ENCODE peak calls at places on chromosomes 11 and 22, in six cellular contexts. J is AG10803, C is fibroblast of lung, Q is GM23338, I is Caco-2, M is GM10248. H is an unnamed sample.

GRCh38 chr22:33180371-33180770 is 122.2 kb upstream of the SYN3 start:
- DNase-seq in J (peak), M (no peak), C (no peak), Q (no peak), I (no peak), H (no peak)

GRCh38 chr22:27991586-27992293 is 72.7 kb upstream of the PITPNB start:
- DNase-seq in I (peak), C (no peak), J (no peak), Q (no peak), M (no peak), H (no peak)

GRCh38 chr11:103326070-103326794 is 217.0 kb downstream of the DYNC2H1 start:
- DNase-seq in C (peak), J (peak), I (peak), M (peak), Q (peak), H (peak)

GRCh38 chr11:132430352-132431091 is 1060.1 kb downstream of the NTM start:
- DNase-seq in Q (no peak), M (no peak), J (peak), C (peak), I (no peak), H (no peak)

GRCh38 chr11:35135222-35135621 is 3.7 kb upstream of the CD44 start:
- DNase-seq in Q (no peak), I (no peak), C (no peak), J (peak), M (no peak), H (no peak)

GRCh38 chr11:13928566-13929251 is 33.8 kb upstream of the SPON1 start:
- DNase-seq in M (no peak), C (peak), J (peak), Q (no peak), I (no peak), H (no peak)

GRCh38 chr22:35883028-35883620 is 145.5 kb downstream of the RBFOX2 start:
- DNase-seq in M (no peak), C (peak), J (peak), I (no peak), Q (peak), H (peak)

GRCh38 chr11:60657880-60658279 is 41.5 kb upstream of the MS4A8 start:
- DNase-seq in M (no peak), C (no peak), J (no peak), Q (peak), I (no peak), H (no peak)

GRCh38 chr11:3867209-3868071 is 12.0 kb downstream of the STIM1 start:
- DNase-seq in C (no peak), Q (no peak), M (no peak), J (peak), I (no peak), H (no peak)

GRCh38 chr11:10139656-10140055 is 154.4 kb downstream of the SBF2 start:
- DNase-seq in Q (no peak), M (no peak), J (peak), C (peak), I (no peak), H (peak)

GRCh38 chr11:128776088-128776433 is 82.2 kb downstream of the FLI1 start:
- DNase-seq in C (no peak), Q (no peak), I (no peak), J (no peak), M (no peak), H (no peak)

GRCh38 chr11:48307760-48308386 is 1.9 kb downstream of the OR4S1 start:
- DNase-seq in C (peak), M (peak), J (peak), Q (peak), I (peak), H (peak)

GRCh38 chr11:108009497-108010360 is 1.0 kb downstream of the CUL5 start:
- DNase-seq in J (peak), I (peak), Q (peak), M (no peak), C (peak), H (no peak)

GRCh38 chr11:126655807-126656128 is 300.3 kb downstream of the ST3GAL4 start:
- DNase-seq in C (no peak), I (no peak), M (no peak), J (no peak), Q (no peak), H (no peak)

GRCh38 chr11:60345489-60345888 is 18.4 kb downstream of the MS4A6E start:
- DNase-seq in J (no peak), Q (peak), M (no peak), C (no peak), I (no peak), H (peak)

GRCh38 chr11:64026575-64027213 is 9.0 kb upstream of the FLRT1 start:
- DNase-seq in Q (no peak), M (no peak), I (no peak), J (no peak), C (no peak), H (no peak)

GRCh38 chr22:23401910-23402274 is 178.2 kb downstream of the IGLL1 start:
- DNase-seq in C (no peak), J (no peak), M (no peak), I (peak), Q (no peak), H (no peak)

GRCh38 chr11:8786933-8787332 is 104.3 kb downstream of the RPL27A start:
- DNase-seq in Q (peak), I (no peak), C (peak), J (peak), M (no peak), H (no peak)
- TF ChIP-seq CTCF in Q (no peak), I (no peak), C (peak), J (peak), M (no peak), H (no peak)

GRCh38 chr11:121131656-121132055 is 30.6 kb downstream of the TECTA start:
- DNase-seq in C (no peak), I (no peak), J (no peak), M (no peak), Q (no peak), H (no peak)

GRCh38 chr11:121134758-121135312 is 33.8 kb downstream of the TECTA start:
- DNase-seq in I (no peak), C (no peak), J (no peak), Q (no peak), M (no peak), H (no peak)

GRCh38 chr11:121129362-121130340 is 28.6 kb downstream of the TECTA start:
- DNase-seq in Q (no peak), J (no peak), I (no peak), M (no peak), C (no peak), H (no peak)

GRCh38 chr11:121133046-121133445 is 32.0 kb downstream of the TECTA start:
- DNase-seq in M (no peak), Q (no peak), C (no peak), J (no peak), I (no peak), H (no peak)

DNA sequence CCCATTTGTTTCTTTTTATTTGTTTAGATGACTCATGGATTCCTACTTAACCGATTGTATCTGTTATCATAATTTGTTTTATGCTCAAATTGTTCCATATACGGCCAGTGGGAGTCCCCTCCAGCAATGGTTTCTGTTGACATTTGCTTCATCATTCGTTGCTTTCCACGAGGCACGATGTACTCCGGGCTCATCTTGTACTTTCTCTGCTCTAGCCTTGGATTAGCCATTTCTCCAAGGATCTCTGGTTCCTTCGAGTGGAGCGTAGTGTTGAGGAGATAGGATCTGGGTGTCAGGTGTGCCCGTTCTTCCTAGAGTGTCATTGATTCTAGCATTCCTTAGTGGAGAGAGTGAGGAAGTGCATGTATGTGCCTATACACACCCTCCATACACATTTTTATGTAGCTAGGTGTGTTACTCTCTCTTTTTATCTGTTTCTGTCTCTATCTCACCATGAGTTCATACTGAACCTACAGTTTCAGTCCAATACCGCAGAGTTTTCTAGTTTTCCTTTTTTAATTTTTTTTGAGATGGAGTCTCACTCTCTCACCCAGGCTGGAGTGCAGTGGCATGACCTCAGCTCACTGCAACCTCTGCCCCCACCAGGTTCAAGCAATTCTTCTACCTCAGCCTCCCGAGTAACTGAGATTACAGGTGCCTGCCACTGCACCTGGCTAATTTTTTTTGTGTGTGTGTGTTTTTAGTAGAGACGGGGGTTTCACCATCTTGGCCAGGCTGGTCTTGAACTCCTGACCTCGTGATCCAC is 31.4 kb downstream of the TECTA start:
- DNase-seq in C (no peak), M (no peak), Q (no peak), J (no peak), I (no peak), H (no peak)
- TF ChIP-seq CTCF in C (no peak), M (no peak), Q (peak), J (no peak), I (peak), H (no peak)

GRCh38 chr11:7893792-7894191 is 37.3 kb downstream of the OR10A6 start:
- DNase-seq in C (no peak), J (no peak), Q (no peak), I (no peak), M (no peak), H (no peak)

GRCh38 chr11:7892059-7892699 is 38.9 kb downstream of the OR10A6 start:
- DNase-seq in C (peak), J (peak), I (no peak), M (no peak), Q (no peak), H (no peak)

GRCh38 chr11:7894251-7894650 is 36.8 kb downstream of the OR10A6 start:
- DNase-seq in I (no peak), Q (no peak), C (no peak), M (no peak), J (no peak), H (no peak)

GRCh38 chr11:7890417-7891179 is 40.5 kb downstream of the OR10A6 start:
- DNase-seq in I (no peak), Q (no peak), M (no peak), J (peak), C (no peak), H (no peak)

DNA sequence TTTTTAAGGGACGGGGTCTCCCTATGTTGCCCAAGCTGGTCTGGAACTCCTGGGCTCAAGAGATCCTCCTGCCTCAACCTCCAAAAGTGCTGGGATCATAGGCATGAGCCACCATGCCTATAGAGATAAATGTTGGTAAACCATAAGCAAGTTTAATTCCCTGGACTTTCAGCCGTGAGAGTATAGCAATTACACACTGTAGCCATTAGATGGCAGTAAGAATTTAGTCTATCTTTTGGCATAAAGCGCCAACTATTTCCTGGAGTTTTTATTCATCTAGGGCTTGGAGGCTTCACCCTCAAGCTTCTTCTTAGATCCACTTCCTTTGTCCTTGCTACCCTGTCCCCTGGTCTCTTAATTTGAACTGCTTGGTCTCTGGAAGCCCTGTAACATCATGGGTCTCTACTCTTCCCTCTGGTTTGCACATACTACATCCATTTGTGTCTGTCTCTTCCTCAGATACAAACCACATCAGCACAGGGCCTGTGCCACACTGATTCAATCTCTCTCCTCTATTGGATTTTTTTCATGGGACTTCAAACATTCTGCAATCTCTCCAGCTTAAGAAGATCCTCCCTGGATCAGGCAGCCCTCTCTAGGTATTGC is 38.2 kb downstream of the OR10A6 start:
- DNase-seq in Q (peak), M (peak), J (peak), I (no peak), C (peak), H (no peak)
- TF ChIP-seq CTCF in Q (peak), M (peak), J (peak), I (peak), C (peak), H (peak)

GRCh38 chr11:75577198-75577597 is 15.1 kb downstream of the SERPINH1 start:
- DNase-seq in M (peak), J (peak), I (no peak), Q (peak), C (no peak), H (peak)
- TF ChIP-seq CTCF in M (peak), J (peak), I (peak), Q (peak), C (peak), H (peak)

GRCh38 chr11:84720706-84721402 is 906.3 kb downstream of the DLG2 start:
- DNase-seq in J (peak), I (peak), M (no peak), C (peak), Q (peak), H (no peak)

GRCh38 chr11:84721561-84721961 is 905.6 kb downstream of the DLG2 start:
- DNase-seq in Q (no peak), I (no peak), J (no peak), C (no peak), M (no peak), H (no peak)

GRCh38 chr11:84719935-84720577 is 907.1 kb downstream of the DLG2 start:
- DNase-seq in C (no peak), Q (peak), M (no peak), I (no peak), J (no peak), H (no peak)

GRCh38 chr11:84722583-84723108 is 904.5 kb downstream of the DLG2 start:
- DNase-seq in I (no peak), J (no peak), M (no peak), C (no peak), Q (peak), H (no peak)
- TF ChIP-seq CTCF in I (no peak), J (no peak), M (no peak), C (no peak), Q (peak), H (no peak)

DNA sequence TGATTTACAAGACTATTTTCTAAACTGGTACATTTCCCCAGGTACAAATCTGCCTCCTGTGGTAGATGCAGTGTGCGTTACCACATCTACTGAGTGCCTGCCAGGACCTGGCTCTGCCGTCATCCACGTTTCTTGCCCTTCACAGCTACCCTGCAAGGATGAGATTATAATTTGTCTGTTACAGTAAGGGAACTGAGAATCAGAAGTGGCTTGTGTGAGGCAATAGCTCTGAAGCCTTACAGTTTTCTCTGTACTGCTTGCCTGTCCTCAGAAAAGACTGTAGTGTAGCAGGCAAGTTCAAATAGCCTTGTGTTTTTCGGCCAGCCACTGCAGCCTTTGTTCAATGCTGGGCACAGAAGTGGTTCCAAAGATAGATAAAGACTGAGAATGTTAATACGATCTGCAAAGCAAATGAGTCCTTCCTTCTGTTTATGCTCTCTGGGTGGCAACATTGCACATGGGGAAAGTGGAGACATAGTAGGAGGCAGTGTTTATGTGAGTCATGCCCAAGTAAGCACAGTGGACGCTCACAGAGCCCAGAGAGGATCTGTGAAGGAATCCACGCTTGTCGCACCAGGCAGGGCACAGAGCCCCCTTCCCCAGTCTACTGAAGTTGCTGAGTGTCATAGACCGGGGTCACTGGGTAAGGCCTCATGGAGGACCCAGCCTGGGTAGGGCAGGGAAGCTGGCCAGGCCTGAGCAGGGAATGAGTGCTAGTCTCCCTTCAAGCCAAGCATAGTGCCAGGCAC is 49.1 kb downstream of the MICAL2 start:
- DNase-seq in Q (no peak), I (no peak), C (peak), M (no peak), J (peak), H (no peak)
- TF ChIP-seq CTCF in Q (no peak), I (no peak), C (no peak), M (no peak), J (peak), H (no peak)

DNA sequence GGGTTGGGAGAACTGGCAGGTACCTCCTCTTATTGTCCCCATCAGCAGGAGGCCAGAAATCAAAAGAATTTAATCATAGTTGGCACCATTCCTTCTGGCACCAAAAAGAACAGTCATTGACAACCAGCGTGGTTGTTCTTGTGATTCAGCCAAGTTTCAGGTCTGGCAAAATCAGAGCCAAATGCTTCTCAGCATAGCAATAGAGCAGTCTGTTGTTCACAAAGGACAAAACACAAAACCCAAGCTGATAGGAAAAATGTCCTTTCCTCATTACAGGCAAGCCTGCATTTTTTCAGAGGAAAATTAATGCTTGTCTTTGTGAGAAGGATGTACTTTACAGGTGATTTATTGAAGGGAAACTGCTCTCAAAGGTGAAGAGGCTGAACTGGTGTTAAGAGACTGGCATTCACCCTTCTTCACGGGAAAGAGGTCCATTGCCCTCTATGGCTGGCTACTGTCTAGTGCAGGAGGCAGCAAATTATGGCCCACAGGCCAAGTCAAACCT is 241.8 kb upstream of the ARHGAP42 start:
- DNase-seq in I (no peak), J (no peak), C (no peak), M (no peak), Q (peak), H (no peak)
- TF ChIP-seq CTCF in I (peak), J (no peak), C (no peak), M (no peak), Q (peak), H (no peak)

GRCh38 chr11:68827733-68828132 is 14.0 kb downstream of the CPT1A start:
- DNase-seq in J (no peak), C (no peak), I (no peak), Q (no peak), M (no peak), H (no peak)
- TF ChIP-seq CTCF in J (no peak), C (no peak), I (no peak), Q (no peak), M (no peak), H (no peak)

GRCh38 chr22:41857160-41857859 is 24.4 kb downstream of the SREBF2 start:
- DNase-seq in J (peak), M (peak), I (peak), Q (peak), C (peak), H (peak)

GRCh38 chr22:41856484-41856883 is 23.6 kb downstream of the SREBF2 start:
- DNase-seq in C (no peak), J (no peak), M (no peak), Q (no peak), I (no peak), H (no peak)

GRCh38 chr22:41862160-41862529 is 29.2 kb downstream of the SREBF2 start:
- DNase-seq in C (peak), I (no peak), M (peak), J (no peak), Q (no peak), H (no peak)

GRCh38 chr22:41862530-41863266 is 29.8 kb downstream of the SREBF2 start:
- DNase-seq in J (peak), C (peak), Q (no peak), M (peak), I (no peak), H (no peak)

DNA sequence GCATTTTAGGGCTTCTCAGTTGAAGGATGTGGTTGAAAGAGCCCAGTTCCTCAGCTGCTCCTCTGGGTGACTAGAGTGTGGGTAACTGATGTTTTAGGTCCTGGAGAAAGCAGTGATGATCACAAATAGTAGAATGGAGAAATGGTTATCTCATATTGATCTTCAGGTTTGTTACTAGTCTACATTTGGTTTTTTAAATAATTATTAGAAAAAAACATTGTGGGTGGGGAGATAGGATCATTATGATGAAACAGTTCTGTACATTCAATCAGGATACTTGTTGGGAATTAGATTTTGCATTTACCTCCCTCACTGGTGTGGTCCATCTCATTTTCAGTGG is 24.9 kb downstream of the SREBF2 start:
- DNase-seq in Q (no peak), M (no peak), J (no peak), I (no peak), C (no peak), H (no peak)
- TF ChIP-seq CTCF in Q (no peak), M (no peak), J (no peak), I (no peak), C (no peak), H (no peak)

H was measured in Calu3.